ENCODE peak calls at places on chromosome 12, in six cellular contexts. One of them, this sample, is unnamed.
A peak's percentile ranks its signal among the peaks of the same experiment; 100 is the strongest.

GRCh38 chr12:32148372-32148771 is 41.7 kb downstream of the BICD1 start:
- ATAC-seq in left ventricle myocardium superior: no peak
- ATAC-seq in aorta: no peak
- ATAC-seq in T-cell: no peak
- ATAC-seq in effector memory CD8-positive, alpha-beta T cell: no peak
- ATAC-seq in activated naive CD8-positive, alpha-beta T cell treated with anti-CD3 and anti-CD28 coated beads, Interleukin-2, amount 50 U/mL, for 24 hours: no peak
- ATAC-seq in this sample: no peak

GRCh38 chr12:64389154-64389553 is 1.4 kb downstream of the C12orf56 start:
- ATAC-seq in effector memory CD8-positive, alpha-beta T cell: no peak
- ATAC-seq in aorta: no peak
- ATAC-seq in activated naive CD8-positive, alpha-beta T cell treated with anti-CD3 and anti-CD28 coated beads, Interleukin-2, amount 50 U/mL, for 24 hours: no peak
- ATAC-seq in T-cell: no peak
- ATAC-seq in left ventricle myocardium superior: no peak
- ATAC-seq in this sample: no peak

GRCh38 chr12:46562625-46563228 is 190.2 kb upstream of the SLC38A2 start:
- ATAC-seq in aorta: no peak
- ATAC-seq in left ventricle myocardium superior: no peak
- ATAC-seq in T-cell: no peak
- ATAC-seq in effector memory CD8-positive, alpha-beta T cell: no peak
- ATAC-seq in activated naive CD8-positive, alpha-beta T cell treated with anti-CD3 and anti-CD28 coated beads, Interleukin-2, amount 50 U/mL, for 24 hours: peak; percentile 24
- ATAC-seq in this sample: no peak

GRCh38 chr12:117526756-117527479 is 165.5 kb upstream of the NOS1 start:
- ATAC-seq in left ventricle myocardium superior: peak; percentile 64
- ATAC-seq in activated naive CD8-positive, alpha-beta T cell treated with anti-CD3 and anti-CD28 coated beads, Interleukin-2, amount 50 U/mL, for 24 hours: no peak
- ATAC-seq in T-cell: no peak
- ATAC-seq in aorta: no peak
- ATAC-seq in effector memory CD8-positive, alpha-beta T cell: no peak
- ATAC-seq in this sample: no peak

GRCh38 chr12:50525422-50525821 is 20.6 kb downstream of the DIP2B start:
- ATAC-seq in effector memory CD8-positive, alpha-beta T cell: no peak
- ATAC-seq in left ventricle myocardium superior: no peak
- ATAC-seq in T-cell: no peak
- ATAC-seq in aorta: no peak
- ATAC-seq in activated naive CD8-positive, alpha-beta T cell treated with anti-CD3 and anti-CD28 coated beads, Interleukin-2, amount 50 U/mL, for 24 hours: no peak
- ATAC-seq in this sample: no peak

GRCh38 chr12:84375472-84375871 is 537.1 kb downstream of the SLC6A15 start:
- ATAC-seq in left ventricle myocardium superior: no peak
- ATAC-seq in T-cell: no peak
- ATAC-seq in effector memory CD8-positive, alpha-beta T cell: no peak
- ATAC-seq in aorta: no peak
- ATAC-seq in activated naive CD8-positive, alpha-beta T cell treated with anti-CD3 and anti-CD28 coated beads, Interleukin-2, amount 50 U/mL, for 24 hours: no peak
- ATAC-seq in this sample: no peak

GRCh38 chr12:85843606-85844325 is 7.6 kb upstream of the RASSF9 start:
- ATAC-seq in effector memory CD8-positive, alpha-beta T cell: no peak
- ATAC-seq in left ventricle myocardium superior: no peak
- ATAC-seq in T-cell: peak; percentile 17
- ATAC-seq in aorta: peak; percentile 37
- ATAC-seq in activated naive CD8-positive, alpha-beta T cell treated with anti-CD3 and anti-CD28 coated beads, Interleukin-2, amount 50 U/mL, for 24 hours: peak; percentile 20
- ATAC-seq in this sample: no peak

GRCh38 chr12:52607314-52607713 is 6.1 kb upstream of the KRT72 start:
- ATAC-seq in effector memory CD8-positive, alpha-beta T cell: no peak
- ATAC-seq in aorta: no peak
- ATAC-seq in T-cell: no peak
- ATAC-seq in left ventricle myocardium superior: no peak
- ATAC-seq in activated naive CD8-positive, alpha-beta T cell treated with anti-CD3 and anti-CD28 coated beads, Interleukin-2, amount 50 U/mL, for 24 hours: no peak
- ATAC-seq in this sample: no peak

GRCh38 chr12:96045566-96045965 is 10.2 kb upstream of the LTA4H start:
- ATAC-seq in activated naive CD8-positive, alpha-beta T cell treated with anti-CD3 and anti-CD28 coated beads, Interleukin-2, amount 50 U/mL, for 24 hours: no peak
- ATAC-seq in left ventricle myocardium superior: no peak
- ATAC-seq in T-cell: no peak
- ATAC-seq in aorta: peak; percentile 29
- ATAC-seq in effector memory CD8-positive, alpha-beta T cell: peak; percentile 86
- ATAC-seq in this sample: no peak

GRCh38 chr12:10398168-10398567 is 8.3 kb upstream of the KLRK1 start:
- ATAC-seq in left ventricle myocardium superior: no peak
- ATAC-seq in aorta: no peak
- ATAC-seq in effector memory CD8-positive, alpha-beta T cell: no peak
- ATAC-seq in T-cell: no peak
- ATAC-seq in activated naive CD8-positive, alpha-beta T cell treated with anti-CD3 and anti-CD28 coated beads, Interleukin-2, amount 50 U/mL, for 24 hours: no peak
- ATAC-seq in this sample: no peak

GRCh38 chr12:103840399-103840880 is 594 bp downstream of the NT5DC3 start:
- ATAC-seq in aorta: no peak
- ATAC-seq in activated naive CD8-positive, alpha-beta T cell treated with anti-CD3 and anti-CD28 coated beads, Interleukin-2, amount 50 U/mL, for 24 hours: peak; percentile 25
- ATAC-seq in left ventricle myocardium superior: no peak
- ATAC-seq in T-cell: peak; percentile 7
- ATAC-seq in effector memory CD8-positive, alpha-beta T cell: no peak
- ATAC-seq in this sample: no peak

GRCh38 chr12:81942588-81942987 is 183.4 kb upstream of the PPFIA2 start:
- ATAC-seq in effector memory CD8-positive, alpha-beta T cell: peak; percentile 90
- ATAC-seq in left ventricle myocardium superior: no peak
- ATAC-seq in T-cell: peak; percentile 88
- ATAC-seq in activated naive CD8-positive, alpha-beta T cell treated with anti-CD3 and anti-CD28 coated beads, Interleukin-2, amount 50 U/mL, for 24 hours: peak; percentile 52
- ATAC-seq in aorta: no peak
- ATAC-seq in this sample: no peak

GRCh38 chr12:96047151-96047620 is 11.8 kb upstream of the LTA4H start:
- ATAC-seq in aorta: no peak
- ATAC-seq in T-cell: peak; percentile 44
- ATAC-seq in activated naive CD8-positive, alpha-beta T cell treated with anti-CD3 and anti-CD28 coated beads, Interleukin-2, amount 50 U/mL, for 24 hours: no peak
- ATAC-seq in left ventricle myocardium superior: no peak
- ATAC-seq in effector memory CD8-positive, alpha-beta T cell: no peak
- ATAC-seq in this sample: no peak

GRCh38 chr12:103279444-103279843 is 216.3 kb downstream of the C12orf42 start:
- ATAC-seq in left ventricle myocardium superior: no peak
- ATAC-seq in T-cell: peak; percentile 54
- ATAC-seq in aorta: no peak
- ATAC-seq in effector memory CD8-positive, alpha-beta T cell: peak; percentile 62
- ATAC-seq in activated naive CD8-positive, alpha-beta T cell treated with anti-CD3 and anti-CD28 coated beads, Interleukin-2, amount 50 U/mL, for 24 hours: peak; percentile 76
- ATAC-seq in this sample: no peak

This sample was measured in gastroesophageal sphincter.